ENCODE peak calls at places on chromosomes 6 and 20, in ten cellular contexts. One of them, this sample, is unnamed.

GRCh38 chr6:170098428-170099170 is 192.3 kb downstream of the DLL1 start:
- DNase-seq in natural killer cell: peak; percentile 10
- DNase-seq in adrenal gland: no peak
- DNase-seq in WERI-Rb-1: no peak
- DNase-seq in GM12865: no peak
- DNase-seq in upper lobe of right lung: no peak
- DNase-seq in lower lobe of right lung: no peak
- DNase-seq in esophagus muscularis mucosa: no peak
- DNase-seq in A549: no peak
- DNase-seq in epithelial cell of proximal tubule: no peak
- DNase-seq in this sample: peak; percentile 86

GRCh38 chr6:26660096-26660425 is 515 bp upstream of the ZNF322 start:
- DNase-seq in upper lobe of right lung: no peak
- DNase-seq in epithelial cell of proximal tubule: no peak
- DNase-seq in adrenal gland: no peak
- DNase-seq in GM12865: peak; percentile 46
- DNase-seq in WERI-Rb-1: no peak
- DNase-seq in lower lobe of right lung: no peak
- DNase-seq in A549: peak; percentile 33
- DNase-seq in esophagus muscularis mucosa: peak; percentile 92
- DNase-seq in natural killer cell: no peak
- DNase-seq in this sample: no peak

GRCh38 chr20:62539208-62539607 is 63.4 kb upstream of the GATA5 start:
- DNase-seq in lower lobe of right lung: no peak
- DNase-seq in adrenal gland: no peak
- DNase-seq in upper lobe of right lung: no peak
- DNase-seq in A549: no peak
- DNase-seq in esophagus muscularis mucosa: no peak
- DNase-seq in natural killer cell: no peak
- DNase-seq in epithelial cell of proximal tubule: no peak
- DNase-seq in WERI-Rb-1: no peak
- DNase-seq in GM12865: no peak
- DNase-seq in this sample: no peak

GRCh38 chr6:45199554-45199953 is 128.6 kb upstream of the RUNX2 start:
- DNase-seq in A549: no peak
- DNase-seq in GM12865: no peak
- DNase-seq in adrenal gland: no peak
- DNase-seq in esophagus muscularis mucosa: no peak
- DNase-seq in upper lobe of right lung: no peak
- DNase-seq in natural killer cell: no peak
- DNase-seq in lower lobe of right lung: no peak
- DNase-seq in epithelial cell of proximal tubule: no peak
- DNase-seq in WERI-Rb-1: no peak
- DNase-seq in this sample: no peak

GRCh38 chr20:53608456-53609413 is 15.1 kb upstream of the ZNF217 start:
- DNase-seq in A549: no peak
- DNase-seq in natural killer cell: peak; percentile 20
- DNase-seq in WERI-Rb-1: no peak
- DNase-seq in lower lobe of right lung: no peak
- DNase-seq in epithelial cell of proximal tubule: no peak
- DNase-seq in upper lobe of right lung: peak; percentile 51
- DNase-seq in esophagus muscularis mucosa: no peak
- DNase-seq in GM12865: no peak
- DNase-seq in adrenal gland: no peak
- DNase-seq in this sample: no peak

GRCh38 chr6:84284428-84285033 is 57.1 kb upstream of the CEP162 start:
- DNase-seq in lower lobe of right lung: no peak
- DNase-seq in natural killer cell: no peak
- DNase-seq in epithelial cell of proximal tubule: no peak
- DNase-seq in GM12865: peak; percentile 24
- DNase-seq in upper lobe of right lung: no peak
- DNase-seq in WERI-Rb-1: no peak
- DNase-seq in A549: peak; percentile 30
- DNase-seq in esophagus muscularis mucosa: no peak
- DNase-seq in adrenal gland: no peak
- DNase-seq in this sample: no peak

GRCh38 chr6:140285998-140286690 is 911.7 kb upstream of the CITED2 start:
- DNase-seq in adrenal gland: no peak
- DNase-seq in A549: no peak
- DNase-seq in esophagus muscularis mucosa: no peak
- DNase-seq in lower lobe of right lung: no peak
- DNase-seq in GM12865: no peak
- DNase-seq in epithelial cell of proximal tubule: no peak
- DNase-seq in upper lobe of right lung: no peak
- DNase-seq in natural killer cell: no peak
- DNase-seq in WERI-Rb-1: no peak
- DNase-seq in this sample: no peak

GRCh38 chr6:37456126-37456525 is 23.1 kb downstream of the CMTR1 start:
- DNase-seq in A549: no peak
- DNase-seq in esophagus muscularis mucosa: no peak
- DNase-seq in adrenal gland: no peak
- DNase-seq in upper lobe of right lung: no peak
- DNase-seq in WERI-Rb-1: no peak
- DNase-seq in epithelial cell of proximal tubule: no peak
- DNase-seq in natural killer cell: no peak
- DNase-seq in GM12865: no peak
- DNase-seq in lower lobe of right lung: no peak
- DNase-seq in this sample: no peak

GRCh38 chr6:33744895-33745546 is 1.7 kb downstream of the IP6K3 start:
- DNase-seq in upper lobe of right lung: no peak
- DNase-seq in epithelial cell of proximal tubule: no peak
- DNase-seq in adrenal gland: no peak
- DNase-seq in esophagus muscularis mucosa: no peak
- DNase-seq in lower lobe of right lung: no peak
- DNase-seq in WERI-Rb-1: peak; percentile 66
- DNase-seq in natural killer cell: no peak
- DNase-seq in A549: no peak
- DNase-seq in GM12865: no peak
- DNase-seq in this sample: no peak

GRCh38 chr6:53673138-53673801 is 7.7 kb upstream of the KLHL31 start:
- DNase-seq in GM12865: no peak
- DNase-seq in lower lobe of right lung: no peak
- DNase-seq in A549: peak; percentile 60
- DNase-seq in upper lobe of right lung: no peak
- DNase-seq in esophagus muscularis mucosa: no peak
- DNase-seq in epithelial cell of proximal tubule: peak; percentile 47
- DNase-seq in natural killer cell: no peak
- DNase-seq in WERI-Rb-1: no peak
- DNase-seq in adrenal gland: peak; percentile 40
- DNase-seq in this sample: no peak

GRCh38 chr6:27145731-27146455 is 101.6 kb upstream of the PRSS16 start:
- DNase-seq in adrenal gland: peak; percentile 79
- DNase-seq in esophagus muscularis mucosa: peak; percentile 94
- DNase-seq in natural killer cell: peak; percentile 58
- DNase-seq in epithelial cell of proximal tubule: no peak
- DNase-seq in lower lobe of right lung: peak; percentile 82
- DNase-seq in A549: peak; percentile 91
- DNase-seq in GM12865: peak; percentile 95
- DNase-seq in WERI-Rb-1: no peak
- DNase-seq in upper lobe of right lung: peak; percentile 75
- DNase-seq in this sample: no peak

GRCh38 chr6:158475344-158476302 is 84.3 kb upstream of the TMEM181 start:
- DNase-seq in WERI-Rb-1: peak; percentile 81
- DNase-seq in natural killer cell: no peak
- DNase-seq in upper lobe of right lung: no peak
- DNase-seq in epithelial cell of proximal tubule: peak; percentile 41
- DNase-seq in adrenal gland: no peak
- DNase-seq in GM12865: peak; percentile 92
- DNase-seq in A549: peak; percentile 45
- DNase-seq in lower lobe of right lung: no peak
- DNase-seq in esophagus muscularis mucosa: no peak
- DNase-seq in this sample: no peak

GRCh38 chr6:110990835-110991576 is 9.2 kb downstream of the RPF2 start:
- DNase-seq in adrenal gland: no peak
- DNase-seq in GM12865: no peak
- DNase-seq in upper lobe of right lung: no peak
- DNase-seq in epithelial cell of proximal tubule: no peak
- DNase-seq in esophagus muscularis mucosa: no peak
- DNase-seq in lower lobe of right lung: no peak
- DNase-seq in WERI-Rb-1: peak; percentile 21
- DNase-seq in natural killer cell: no peak
- DNase-seq in A549: no peak
- DNase-seq in this sample: no peak

GRCh38 chr20:44398303-44398702 is 42.8 kb downstream of the HNF4A start:
- DNase-seq in A549: peak; percentile 88
- DNase-seq in natural killer cell: no peak
- DNase-seq in esophagus muscularis mucosa: no peak
- DNase-seq in epithelial cell of proximal tubule: no peak
- DNase-seq in adrenal gland: no peak
- DNase-seq in GM12865: no peak
- DNase-seq in upper lobe of right lung: no peak
- DNase-seq in WERI-Rb-1: no peak
- DNase-seq in lower lobe of right lung: no peak
- DNase-seq in this sample: no peak

GRCh38 chr20:63090052-63090451 is 83.3 kb upstream of the BHLHE23 start:
- DNase-seq in WERI-Rb-1: peak; percentile 3
- DNase-seq in natural killer cell: no peak
- DNase-seq in lower lobe of right lung: no peak
- DNase-seq in epithelial cell of proximal tubule: no peak
- DNase-seq in esophagus muscularis mucosa: no peak
- DNase-seq in A549: no peak
- DNase-seq in GM12865: no peak
- DNase-seq in adrenal gland: peak; percentile 0
- DNase-seq in upper lobe of right lung: no peak
- DNase-seq in this sample: peak; percentile 26

GRCh38 chr6:147970970-147971369 is 371.7 kb upstream of the SASH1 start:
- DNase-seq in upper lobe of right lung: no peak
- DNase-seq in adrenal gland: no peak
- DNase-seq in natural killer cell: no peak
- DNase-seq in esophagus muscularis mucosa: no peak
- DNase-seq in GM12865: no peak
- DNase-seq in A549: no peak
- DNase-seq in epithelial cell of proximal tubule: no peak
- DNase-seq in lower lobe of right lung: no peak
- DNase-seq in WERI-Rb-1: no peak
- DNase-seq in this sample: no peak
- TF ChIP-seq CTCF in upper lobe of right lung: no peak
- TF ChIP-seq CTCF in adrenal gland: no peak
- TF ChIP-seq CTCF in natural killer cell: no peak
- TF ChIP-seq CTCF in esophagus muscularis mucosa: no peak
- TF ChIP-seq CTCF in GM12865: peak; percentile 18
- TF ChIP-seq CTCF in A549: no peak
- TF ChIP-seq CTCF in epithelial cell of proximal tubule: peak; percentile 25
- TF ChIP-seq CTCF in lower lobe of right lung: no peak
- TF ChIP-seq CTCF in WERI-Rb-1: peak; percentile 17
- TF ChIP-seq CTCF in this sample: peak; percentile 75

GRCh38 chr20:1533059-1533458 is 24.4 kb downstream of the SIRPD start:
- DNase-seq in GM12865: no peak
- DNase-seq in adrenal gland: no peak
- DNase-seq in epithelial cell of proximal tubule: no peak
- DNase-seq in natural killer cell: no peak
- DNase-seq in esophagus muscularis mucosa: peak; percentile 77
- DNase-seq in upper lobe of right lung: no peak
- DNase-seq in A549: peak; percentile 16
- DNase-seq in lower lobe of right lung: no peak
- DNase-seq in WERI-Rb-1: peak; percentile 22
- DNase-seq in this sample: no peak
- TF ChIP-seq CTCF in GM12865: no peak
- TF ChIP-seq CTCF in adrenal gland: no peak
- TF ChIP-seq CTCF in epithelial cell of proximal tubule: peak; percentile 40
- TF ChIP-seq CTCF in natural killer cell: no peak
- TF ChIP-seq CTCF in esophagus muscularis mucosa: no peak
- TF ChIP-seq CTCF in upper lobe of right lung: no peak
- TF ChIP-seq CTCF in A549: peak; percentile 7
- TF ChIP-seq CTCF in lower lobe of right lung: no peak
- TF ChIP-seq CTCF in WERI-Rb-1: no peak
- TF ChIP-seq CTCF in this sample: no peak

GRCh38 chr6:62284725-62285124 is 1.3 kb downstream of the KHDRBS2 start:
- DNase-seq in WERI-Rb-1: no peak
- DNase-seq in A549: no peak
- DNase-seq in epithelial cell of proximal tubule: no peak
- DNase-seq in adrenal gland: no peak
- DNase-seq in lower lobe of right lung: no peak
- DNase-seq in upper lobe of right lung: no peak
- DNase-seq in natural killer cell: no peak
- DNase-seq in esophagus muscularis mucosa: no peak
- DNase-seq in GM12865: no peak
- DNase-seq in this sample: no peak

GRCh38 chr6:62285612-62286469 is at the start of gene KHDRBS2:
- DNase-seq in upper lobe of right lung: peak; percentile 95
- DNase-seq in A549: peak; percentile 24
- DNase-seq in epithelial cell of proximal tubule: no peak
- DNase-seq in WERI-Rb-1: peak; percentile 15
- DNase-seq in adrenal gland: peak; percentile 92
- DNase-seq in lower lobe of right lung: peak; percentile 91
- DNase-seq in esophagus muscularis mucosa: peak; percentile 93
- DNase-seq in natural killer cell: peak; percentile 32
- DNase-seq in GM12865: peak; percentile 83
- DNase-seq in this sample: peak; percentile 87

GRCh38 chr6:62283359-62283758 is 2.7 kb downstream of the KHDRBS2 start:
- DNase-seq in WERI-Rb-1: no peak
- DNase-seq in A549: no peak
- DNase-seq in lower lobe of right lung: no peak
- DNase-seq in adrenal gland: no peak
- DNase-seq in natural killer cell: no peak
- DNase-seq in GM12865: no peak
- DNase-seq in esophagus muscularis mucosa: no peak
- DNase-seq in upper lobe of right lung: no peak
- DNase-seq in epithelial cell of proximal tubule: no peak
- DNase-seq in this sample: no peak

GRCh38 chr6:62286470-62286843 is 432 bp upstream of the KHDRBS2 start:
- DNase-seq in natural killer cell: no peak
- DNase-seq in epithelial cell of proximal tubule: no peak
- DNase-seq in esophagus muscularis mucosa: no peak
- DNase-seq in GM12865: no peak
- DNase-seq in upper lobe of right lung: no peak
- DNase-seq in lower lobe of right lung: no peak
- DNase-seq in WERI-Rb-1: no peak
- DNase-seq in A549: no peak
- DNase-seq in adrenal gland: no peak
- DNase-seq in this sample: no peak

GRCh38 chr6:62283828-62284411 is 2.1 kb downstream of the KHDRBS2 start:
- DNase-seq in WERI-Rb-1: no peak
- DNase-seq in upper lobe of right lung: no peak
- DNase-seq in epithelial cell of proximal tubule: no peak
- DNase-seq in GM12865: peak; percentile 31
- DNase-seq in natural killer cell: no peak
- DNase-seq in esophagus muscularis mucosa: no peak
- DNase-seq in adrenal gland: peak; percentile 22
- DNase-seq in lower lobe of right lung: no peak
- DNase-seq in A549: peak; percentile 20
- DNase-seq in this sample: no peak
- TF ChIP-seq CTCF in WERI-Rb-1: peak; percentile 13
- TF ChIP-seq CTCF in upper lobe of right lung: peak; percentile 68
- TF ChIP-seq CTCF in epithelial cell of proximal tubule: peak; percentile 59
- TF ChIP-seq CTCF in GM12865: peak; percentile 40
- TF ChIP-seq CTCF in natural killer cell: no peak
- TF ChIP-seq CTCF in esophagus muscularis mucosa: peak; percentile 38
- TF ChIP-seq CTCF in adrenal gland: peak; percentile 49
- TF ChIP-seq CTCF in lower lobe of right lung: peak; percentile 64
- TF ChIP-seq CTCF in A549: peak; percentile 27
- TF ChIP-seq CTCF in this sample: peak; percentile 82

DNA sequence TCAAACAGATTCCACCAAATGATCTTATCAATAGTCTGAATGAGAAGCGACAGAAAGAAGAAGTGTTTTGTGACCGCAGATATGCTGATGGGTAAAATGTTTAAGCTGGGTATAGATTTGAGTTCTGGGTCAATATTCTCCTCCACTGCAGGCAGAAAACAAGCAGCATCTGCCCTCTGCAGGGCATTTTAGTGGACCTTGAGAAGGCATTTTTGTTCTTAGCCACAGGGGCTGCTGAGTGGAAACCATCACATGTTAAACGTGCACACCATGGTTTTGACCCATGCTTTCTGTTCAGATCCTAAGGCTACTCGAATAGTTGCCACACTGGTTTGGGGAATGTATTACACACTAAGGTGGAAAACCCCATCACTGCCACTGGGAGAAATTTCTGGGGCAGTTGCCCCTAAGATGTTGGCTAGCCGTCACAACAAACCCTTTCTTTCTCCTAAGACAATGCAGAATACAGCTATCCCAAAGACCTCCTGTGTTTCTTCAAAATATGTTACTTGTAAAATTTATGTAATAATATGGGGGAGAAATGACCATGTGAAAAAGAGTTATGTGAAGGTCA is 5.5 kb downstream of the POU3F2 start:
- DNase-seq in adrenal gland: no peak
- DNase-seq in natural killer cell: no peak
- DNase-seq in GM12865: no peak
- DNase-seq in lower lobe of right lung: no peak
- DNase-seq in A549: peak; percentile 21
- DNase-seq in epithelial cell of proximal tubule: no peak
- DNase-seq in esophagus muscularis mucosa: no peak
- DNase-seq in upper lobe of right lung: no peak
- DNase-seq in WERI-Rb-1: peak; percentile 27
- DNase-seq in this sample: no peak
- TF ChIP-seq CTCF in adrenal gland: no peak
- TF ChIP-seq CTCF in natural killer cell: no peak
- TF ChIP-seq CTCF in GM12865: peak; percentile 18
- TF ChIP-seq CTCF in lower lobe of right lung: no peak
- TF ChIP-seq CTCF in A549: peak; percentile 21
- TF ChIP-seq CTCF in epithelial cell of proximal tubule: peak; percentile 54
- TF ChIP-seq CTCF in esophagus muscularis mucosa: no peak
- TF ChIP-seq CTCF in upper lobe of right lung: no peak
- TF ChIP-seq CTCF in WERI-Rb-1: peak; percentile 60
- TF ChIP-seq CTCF in this sample: peak; percentile 77